ENCODE peak calls at places on chromosomes 6 and 20, in four cellular contexts. H is uterus, M is left lung, Y is pancreas. A is an unnamed sample.

GRCh38 chr6:52124126-52125121 is 37.0 kb upstream of the PKHD1 start:
- DNase-seq in M (no peak), H (no peak), Y (no peak), A (no peak)

GRCh38 chr6:105795913-105796517 is 290.1 kb upstream of the PRDM1 start:
- DNase-seq in Y (no peak), M (peak), H (no peak), A (no peak)

GRCh38 chr6:170026272-170027110 is 264.4 kb downstream of the DLL1 start:
- DNase-seq in M (peak), H (no peak), Y (peak), A (no peak)

GRCh38 chr6:146700078-146700686 is 101.4 kb downstream of the ADGB start:
- DNase-seq in H (peak), M (peak), Y (peak), A (peak)

GRCh38 chr20:54914995-54915394 is 439.6 kb downstream of the DOK5 start:
- DNase-seq in H (no peak), M (no peak), Y (no peak), A (no peak)

GRCh38 chr6:98976674-98977365 is 29.1 kb upstream of the FBXL4 start:
- DNase-seq in Y (no peak), M (no peak), H (no peak), A (no peak)

GRCh38 chr20:10922941-10923340 is 249.1 kb upstream of the JAG1 start:
- DNase-seq in Y (no peak), M (no peak), H (no peak), A (no peak)

GRCh38 chr20:56195946-56196345 is 52.6 kb upstream of the MC3R start:
- DNase-seq in H (no peak), M (no peak), Y (no peak), A (no peak)

GRCh38 chr6:46353450-46353998 is 137.7 kb downstream of the RCAN2 start:
- DNase-seq in M (no peak), H (no peak), Y (no peak), A (no peak)

GRCh38 chr6:66961191-66961590 is 1254.2 kb upstream of the EYS start:
- DNase-seq in M (no peak), Y (no peak), H (no peak), A (no peak)

GRCh38 chr6:1381397-1382330 is 7.7 kb upstream of the FOXF2 start:
- DNase-seq in Y (peak), H (no peak), M (no peak), A (no peak)

GRCh38 chr20:41118632-41119031 is 18.7 kb upstream of the PLCG1 start:
- DNase-seq in H (no peak), Y (no peak), M (no peak), A (no peak)

GRCh38 chr20:46657137-46657536 is 5.9 kb upstream of the SLC13A3 start:
- DNase-seq in M (no peak), Y (no peak), H (no peak), A (no peak)

GRCh38 chr6:18062733-18063132 is 59.7 kb downstream of the NHLRC1 start:
- DNase-seq in Y (peak), M (no peak), H (no peak), A (no peak)

GRCh38 chr6:14031516-14031915 is 86.1 kb upstream of the CD83 start:
- DNase-seq in Y (no peak), H (no peak), M (no peak), A (no peak)

GRCh38 chr6:135149376-135149775 is 31.7 kb upstream of the MYB start:
- DNase-seq in Y (no peak), H (no peak), M (no peak), A (no peak)

GRCh38 chr20:44572551-44573500 is 9.6 kb upstream of the PKIG start:
- DNase-seq in Y (no peak), H (peak), M (no peak), A (no peak)

GRCh38 chr6:43933111-43933885 is 163.3 kb downstream of the VEGFA start:
- DNase-seq in H (peak), Y (peak), M (peak), A (no peak)

GRCh38 chr6:3551716-3552511 is 95.1 kb upstream of the SLC22A23 start:
- DNase-seq in Y (no peak), M (no peak), H (no peak), A (no peak)

GRCh38 chr6:126955621-126956020 is 162.8 kb upstream of the RSPO3 start:
- DNase-seq in Y (no peak), H (no peak), M (no peak), A (no peak)

GRCh38 chr6:117548797-117549301 is 53.5 kb downstream of the GOPC start:
- DNase-seq in H (no peak), Y (no peak), M (no peak), A (no peak)

GRCh38 chr6:72446427-72446826 is 175.4 kb upstream of the KCNQ5 start:
- DNase-seq in Y (no peak), H (no peak), M (no peak), A (no peak)

GRCh38 chr6:84082693-84083265 is 49.2 kb downstream of the MRAP2 start:
- DNase-seq in Y (no peak), H (no peak), M (no peak), A (no peak)

GRCh38 chr6:22279427-22279826 is 17.4 kb downstream of the PRL start:
- DNase-seq in Y (no peak), M (no peak), H (no peak), A (no peak)

GRCh38 chr6:1756472-1757129 is 146.9 kb downstream of the FOXC1 start:
- DNase-seq in H (no peak), Y (no peak), M (no peak), A (no peak)

GRCh38 chr20:8150591-8150990 is 18.5 kb downstream of the PLCB1 start:
- DNase-seq in Y (no peak), M (no peak), H (no peak), A (no peak)

GRCh38 chr20:37968726-37969401 is 64.4 kb downstream of the TTI1 start:
- DNase-seq in H (no peak), M (no peak), Y (no peak), A (no peak)

GRCh38 chr6:56838965-56839364 is 115.9 kb upstream of the BEND6 start:
- DNase-seq in H (no peak), Y (no peak), M (no peak), A (no peak)

GRCh38 chr6:33710296-33711121 is 991 bp downstream of the UQCC2 start:
- DNase-seq in Y (peak), M (no peak), H (no peak), A (no peak)

GRCh38 chr6:146984251-146984924 is 219.8 kb upstream of the STXBP5 start:
- DNase-seq in Y (no peak), H (no peak), M (no peak), A (no peak)

GRCh38 chr6:1385129-1386042 is 4.0 kb upstream of the FOXF2 start:
- DNase-seq in H (no peak), Y (no peak), M (no peak), A (no peak)

GRCh38 chr20:21725892-21726291 is 20.4 kb downstream of the PAX1 start:
- DNase-seq in Y (no peak), H (no peak), M (no peak), A (no peak)

GRCh38 chr6:52361945-52362442 is at the start of gene PAQR8:
- DNase-seq in M (peak), Y (peak), H (peak), A (peak)

GRCh38 chr20:24328901-24329300 is 140.5 kb upstream of the SYNDIG1 start:
- DNase-seq in M (no peak), Y (no peak), H (no peak), A (no peak)

GRCh38 chr20:48620112-48620485 is 207.7 kb downstream of the PREX1 start:
- DNase-seq in H (no peak), M (no peak), Y (no peak), A (no peak)

GRCh38 chr6:147170269-147170668 is 33.9 kb upstream of the STXBP5 start:
- DNase-seq in H (no peak), Y (no peak), M (no peak), A (no peak)

GRCh38 chr6:1608976-1609661 is 596 bp upstream of the FOXC1 start:
- DNase-seq in M (no peak), H (no peak), Y (peak), A (no peak)

DNA sequence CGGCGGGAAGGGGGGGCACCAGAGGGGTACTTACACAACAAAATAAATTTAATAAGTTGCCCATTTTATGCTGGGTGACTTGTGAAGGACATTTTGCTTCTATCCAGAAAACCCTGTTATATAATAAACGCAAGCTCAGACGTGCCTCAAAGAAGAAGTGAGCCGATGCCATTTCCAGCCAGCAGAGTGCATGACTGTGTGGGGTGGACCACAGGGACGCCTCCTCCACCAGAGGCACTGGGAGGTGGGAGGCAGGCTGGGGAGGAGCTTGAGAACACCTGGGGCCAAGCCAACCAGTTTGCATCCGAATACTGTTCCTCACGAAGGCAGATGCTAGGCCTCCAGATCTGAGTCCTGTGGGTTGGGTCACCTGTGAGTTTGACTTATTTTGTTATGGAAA is 363.9 kb downstream of the RNGTT start:
- DNase-seq in Y (no peak), H (no peak), M (no peak), A (no peak)
- TF ChIP-seq CTCF in Y (no peak), H (no peak), M (no peak), A (no peak)

DNA sequence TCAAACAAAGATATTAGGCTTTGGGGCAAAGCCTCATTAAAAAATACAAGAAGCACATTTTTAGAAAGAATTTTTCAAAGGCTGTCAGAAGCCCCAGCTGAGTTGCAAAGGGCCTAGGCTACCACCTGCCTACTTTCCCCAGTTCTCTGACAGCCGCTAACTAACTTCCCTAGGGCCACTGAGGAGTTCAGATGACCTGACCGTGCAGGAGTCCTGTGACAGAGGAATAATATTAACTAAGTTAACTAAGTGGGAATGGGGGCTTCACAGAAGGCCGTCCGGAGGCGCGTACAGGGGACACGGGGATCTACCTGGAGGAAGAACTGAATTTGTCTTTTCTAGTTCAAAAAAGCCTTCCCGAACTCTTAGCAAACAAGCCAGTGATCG is 884 bp downstream of the MCHR2 start:
- DNase-seq in Y (no peak), M (no peak), H (no peak), A (no peak)
- H3K4me3 ChIP-seq in Y (no peak), M (no peak), H (no peak), A (peak)

DNA sequence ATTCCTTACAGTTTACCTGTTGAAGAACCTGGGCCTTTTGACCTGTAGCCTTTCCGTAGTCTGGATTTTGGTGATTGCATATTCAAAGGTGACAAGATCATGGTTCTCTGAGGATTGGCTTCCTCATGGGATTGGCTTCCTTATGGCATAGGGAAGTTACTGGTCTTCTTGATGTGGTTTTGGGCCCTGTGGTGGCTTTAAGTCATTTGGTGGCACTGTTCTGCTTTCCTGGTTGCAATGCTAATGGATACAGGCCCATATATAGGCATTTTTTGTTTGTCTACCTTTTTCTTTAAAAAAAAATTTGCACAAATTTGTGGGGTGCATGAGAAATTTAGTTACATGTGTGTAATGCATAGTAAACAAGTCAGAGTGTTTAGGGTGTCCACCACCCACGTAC is 185.7 kb downstream of the CDKAL1 start:
- DNase-seq in H (no peak), Y (no peak), M (no peak), A (no peak)
- TF ChIP-seq CTCF in H (no peak), Y (no peak), M (no peak), A (no peak)

GRCh38 chr20:62358171-62358719 is 8.9 kb downstream of the LAMA5 start:
- DNase-seq in M (no peak), Y (no peak), H (peak), A (no peak)

GRCh38 chr20:62357681-62358080 is 9.4 kb downstream of the LAMA5 start:
- DNase-seq in M (no peak), H (peak), Y (no peak), A (no peak)

GRCh38 chr20:62358728-62359490 is 8.2 kb downstream of the LAMA5 start:
- DNase-seq in M (no peak), H (no peak), Y (peak), A (no peak)

GRCh38 chr20:62360854-62361798 is 6.0 kb downstream of the LAMA5 start:
- DNase-seq in Y (peak), H (peak), M (peak), A (no peak)

DNA sequence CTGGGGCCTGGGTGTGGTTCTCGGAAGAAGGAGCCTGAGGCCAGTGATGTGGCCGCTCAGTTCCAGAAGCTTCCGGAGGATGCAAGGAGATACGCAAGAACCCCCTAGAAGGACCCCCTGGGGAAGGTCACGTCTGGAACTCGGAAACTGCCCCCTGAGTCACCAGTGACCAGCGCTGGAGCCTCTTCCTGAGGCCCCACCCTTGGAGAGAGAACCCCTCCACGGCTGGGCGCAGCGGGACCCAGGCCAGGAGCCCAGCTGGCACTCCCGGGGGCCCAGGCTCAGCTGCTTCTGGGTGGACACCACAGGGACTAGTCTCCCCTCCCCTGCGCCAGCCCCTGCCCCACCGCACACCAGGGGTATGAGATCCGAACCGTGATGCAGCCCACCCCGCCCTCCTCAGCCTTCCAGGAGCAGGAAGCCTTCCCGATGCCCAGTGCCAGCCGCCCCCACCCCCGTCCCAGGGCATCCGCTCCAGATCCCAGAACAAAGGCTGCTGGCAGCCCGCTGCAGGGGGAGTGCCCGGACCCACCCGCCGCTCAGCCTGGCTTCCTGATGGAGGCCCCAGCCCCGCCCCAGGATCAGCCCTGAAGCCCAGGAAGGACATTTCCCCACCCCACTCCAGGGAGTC is 7.5 kb downstream of the LAMA5 start:
- DNase-seq in H (peak), Y (peak), M (no peak), A (no peak)
- H3K4me3 ChIP-seq in H (no peak), Y (no peak), M (no peak), A (peak)

GRCh38 chr20:62025832-62026563 is 39.7 kb downstream of the TAF4 start:
- DNase-seq in H (peak), Y (peak), M (no peak), A (no peak)
- TF ChIP-seq CTCF in H (peak), Y (peak), M (peak), A (peak)

GRCh38 chr20:18879262-18879661 is 65.7 kb downstream of the SCP2D1 start:
- DNase-seq in M (no peak), H (no peak), Y (no peak), A (no peak)
- H3K4me3 ChIP-seq in M (no peak), H (no peak), Y (no peak), A (no peak)

DNA sequence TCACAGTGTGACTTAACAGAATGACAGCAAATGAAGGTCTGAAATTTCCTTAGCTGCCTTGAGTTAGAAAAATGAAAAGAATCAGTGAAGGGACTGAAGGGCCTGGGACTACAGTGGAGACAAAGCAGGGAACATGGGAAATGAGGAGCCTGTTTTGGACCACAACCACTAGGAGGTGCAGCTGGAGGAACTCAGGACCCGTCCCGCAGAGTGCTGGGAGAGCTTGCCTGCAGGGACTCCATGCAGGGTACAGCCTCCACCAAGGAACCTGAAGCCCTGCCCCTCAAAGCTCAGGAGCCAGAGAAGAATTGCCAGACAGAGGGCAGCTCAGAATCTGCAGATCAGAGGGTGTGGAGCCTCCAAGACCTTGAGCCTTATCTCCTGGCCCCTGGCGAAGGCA is 50.7 kb downstream of the LRFN2 start:
- DNase-seq in H (no peak), M (no peak), Y (peak), A (no peak)
- TF ChIP-seq CTCF in H (no peak), M (no peak), Y (no peak), A (no peak)

A was measured in thoracic aorta.